ENCODE peak calls at places on chromosomes 6 and 20, in five cellular contexts. B, H, K, Z and N are unnamed samples.

GRCh38 chr6:118630067-118630466 is 21.3 kb downstream of the CEP85L start:
- DNase-seq in B (no peak), H (no peak), K (no peak), Z (no peak), N (no peak)

GRCh38 chr20:24132246-24132645 is 143.7 kb upstream of the GGTLC1 start:
- DNase-seq in B (peak; percentile 33), H (no peak), K (no peak), Z (no peak), N (no peak)

GRCh38 chr6:128127650-128128049 is 226.8 kb upstream of the THEMIS start:
- DNase-seq in B (no peak), H (no peak), K (no peak), Z (no peak), N (no peak)

GRCh38 chr6:157695301-157696030 is 127.6 kb upstream of the SNX9 start:
- DNase-seq in B (no peak), H (no peak), K (no peak), Z (no peak), N (no peak)

GRCh38 chr6:18431581-18431980 is 44.4 kb downstream of the RNF144B start:
- DNase-seq in B (no peak), H (no peak), K (peak; percentile 16), Z (no peak), N (no peak)

GRCh38 chr6:47451162-47451561 is 26.4 kb upstream of the CD2AP start:
- DNase-seq in B (no peak), H (no peak), K (no peak), Z (no peak), N (no peak)

GRCh38 chr6:43796168-43796567 is 26.2 kb downstream of the VEGFA start:
- DNase-seq in B (no peak), H (no peak), K (no peak), Z (no peak), N (no peak)

GRCh38 chr20:4427936-4428581 is 293.6 kb upstream of the PRND start:
- DNase-seq in B (peak; percentile 54), H (no peak), K (peak; percentile 20), Z (no peak), N (no peak)

GRCh38 chr6:32371204-32371603 is 499 bp downstream of the TSBP1 start:
- DNase-seq in B (no peak), H (no peak), K (peak; percentile 6), Z (no peak), N (no peak)

GRCh38 chr6:66948106-66948505 is 1241.1 kb upstream of the EYS start:
- DNase-seq in B (peak; percentile 7), H (no peak), K (no peak), Z (no peak), N (no peak)

GRCh38 chr6:50843842-50844241 is 25.2 kb downstream of the TFAP2B start:
- DNase-seq in B (no peak), H (peak; percentile 33), K (no peak), Z (no peak), N (no peak)

GRCh38 chr20:25247666-25248500 is at the start of gene PYGB:
- DNase-seq in B (peak; percentile 91), H (peak; percentile 92), K (peak; percentile 78), Z (peak; percentile 84), N (peak; percentile 92)

GRCh38 chr6:47363736-47364135 is 54.0 kb upstream of the TNFRSF21 start:
- DNase-seq in B (no peak), H (no peak), K (no peak), Z (no peak), N (no peak)

GRCh38 chr6:143271024-143271423 is 179.5 kb downstream of the ADAT2 start:
- DNase-seq in B (peak; percentile 81), H (no peak), K (peak; percentile 82), Z (no peak), N (no peak)

GRCh38 chr6:8194499-8194898 is 92.2 kb upstream of the EEF1E1 start:
- DNase-seq in B (peak; percentile 25), H (no peak), K (no peak), Z (no peak), N (no peak)

GRCh38 chr6:41747256-41748101 is at the start of gene PGC:
- DNase-seq in B (peak; percentile 36), H (peak; percentile 21), K (no peak), Z (no peak), N (no peak)

GRCh38 chr20:41086402-41087324 is 50.7 kb upstream of the PLCG1 start:
- DNase-seq in B (no peak), H (no peak), K (no peak), Z (no peak), N (no peak)

GRCh38 chr6:109091314-109092009 is 3.2 kb downstream of the SESN1 start:
- DNase-seq in B (peak; percentile 23), H (no peak), K (no peak), Z (no peak), N (no peak)

GRCh38 chr6:69179681-69180080 is 544.6 kb downstream of the ADGRB3 start:
- DNase-seq in B (no peak), H (peak; percentile 18), K (no peak), Z (no peak), N (no peak)

GRCh38 chr6:75217203-75217602 is 11.3 kb upstream of the COL12A1 start:
- DNase-seq in B (peak; percentile 47), H (no peak), K (peak; percentile 88), Z (no peak), N (no peak)
- H3K4me1 ChIP-seq in B (peaks cover 50% of the 10 kb centered on the region), H (no peaks in the 10 kb centered on the region), K (peaks cover 7% of the 10 kb centered on the region), Z (no peaks in the 10 kb centered on the region), N (peaks cover 3% of the 10 kb centered on the region)

GRCh38 chr6:169406794-169407193 is 153.1 kb upstream of the THBS2 start:
- DNase-seq in B (no peak), H (no peak), K (no peak), Z (no peak), N (no peak)
- H3K9me3 ChIP-seq in B (peaks cover 7% of the 10 kb centered on the region), H (no peaks in the 10 kb centered on the region), K (peaks cover 5% of the 10 kb centered on the region), Z (no peaks in the 10 kb centered on the region), N (no peaks in the 10 kb centered on the region)

GRCh38 chr20:62494980-62495797 is 19.4 kb upstream of the GATA5 start:
- DNase-seq in B (no peak), H (no peak), K (no peak), Z (peak; percentile 49), N (no peak)
- H3K27me3 ChIP-seq in B (peaks cover 58% of the 10 kb centered on the region), H (no peaks in the 10 kb centered on the region), K (peaks cover 30% of the 10 kb centered on the region), Z (no peaks in the 10 kb centered on the region), N (no peaks in the 10 kb centered on the region)

DNA sequence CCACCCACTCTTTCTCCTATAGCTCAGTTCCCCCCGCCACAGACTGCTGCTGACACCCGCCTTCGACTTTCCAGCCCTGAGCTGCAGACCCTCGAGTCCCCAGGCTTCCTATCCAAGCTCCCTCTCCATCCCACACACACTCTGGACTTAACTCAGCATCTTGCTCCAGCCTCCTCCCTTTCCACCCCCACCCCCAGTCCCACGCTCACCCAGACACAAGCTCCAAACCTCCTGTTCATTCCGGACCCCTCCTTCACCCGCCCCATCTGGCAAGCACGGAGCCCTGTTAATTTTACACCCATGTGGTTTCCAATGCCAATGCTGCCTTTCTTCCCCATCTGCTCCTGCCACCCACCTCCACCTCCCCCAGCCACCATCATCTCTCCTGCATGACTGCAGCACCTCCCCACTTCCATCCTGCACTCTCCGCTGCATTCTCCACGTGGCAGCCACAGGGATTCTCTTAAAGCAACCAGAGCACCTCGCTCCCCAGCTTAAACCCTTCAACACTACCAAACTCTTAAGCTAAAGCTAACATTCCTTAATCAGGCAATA is 9.9 kb upstream of the CDK5RAP1 start:
- DNase-seq in B (no peak), H (no peak), K (no peak), Z (no peak), N (no peak)
- H3K4me1 ChIP-seq in B (peaks cover 5% of the 10 kb centered on the region), H (no peaks in the 10 kb centered on the region), K (peaks cover 7% of the 10 kb centered on the region), Z (no peaks in the 10 kb centered on the region), N (no peaks in the 10 kb centered on the region)